ENCODE peak calls at places on chromosomes 13 and 19, in four cellular contexts. O, N, Z and V are unnamed samples.

GRCh38 chr13:53045110-53045509 is 16.5 kb downstream of the OLFM4 start:
- DNase-seq in O (peak), N (no peak), Z (no peak), V (no peak)

GRCh38 chr19:45451181-45451849 is 16.5 kb upstream of the FOSB start:
- DNase-seq in O (peak), N (no peak), Z (peak), V (peak)

GRCh38 chr19:8641908-8642547 is 11.6 kb downstream of the NFILZ start:
- DNase-seq in O (no peak), N (no peak), Z (peak), V (peak)

GRCh38 chr19:16368385-16369305 is 44.0 kb downstream of the KLF2 start:
- DNase-seq in O (no peak), N (no peak), Z (no peak), V (no peak)

GRCh38 chr19:14559916-14560775 is 11.7 kb downstream of the NDUFB7 start:
- DNase-seq in O (no peak), N (peak), Z (no peak), V (no peak)

GRCh38 chr13:49023441-49023840 is 47.7 kb downstream of the FNDC3A start:
- DNase-seq in O (no peak), N (no peak), Z (peak), V (peak)

GRCh38 chr13:109858319-109858718 is 71.9 kb upstream of the IRS2 start:
- DNase-seq in O (no peak), N (no peak), Z (no peak), V (no peak)

GRCh38 chr13:110108348-110109139 is 198.4 kb downstream of the COL4A1 start:
- DNase-seq in O (peak), N (peak), Z (peak), V (peak)

GRCh38 chr13:113771709-113772331 is 12.8 kb downstream of the TMEM255B start:
- DNase-seq in O (no peak), N (no peak), Z (no peak), V (peak)

GRCh38 chr19:4678881-4679379 is 8.8 kb upstream of the MYDGF start:
- DNase-seq in O (peak), N (no peak), Z (no peak), V (peak)

GRCh38 chr13:102440259-102440936 is 38.5 kb upstream of the FGF14 start:
- DNase-seq in O (no peak), N (no peak), Z (no peak), V (no peak)

GRCh38 chr13:50999641-51000040 is 90.0 kb downstream of the RNASEH2B start:
- DNase-seq in O (no peak), N (no peak), Z (no peak), V (no peak)

GRCh38 chr19:4108767-4109625 is 14.9 kb downstream of the MAP2K2 start:
- DNase-seq in O (peak), N (no peak), Z (no peak), V (no peak)

GRCh38 chr13:57624565-57625435 is 6.7 kb upstream of the PCDH17 start:
- DNase-seq in O (no peak), N (no peak), Z (peak), V (peak)

GRCh38 chr13:90950134-90950533 is 397.4 kb upstream of the MIR17HG start:
- DNase-seq in O (no peak), N (no peak), Z (no peak), V (no peak)

GRCh38 chr19:53357821-53358581 is 7.5 kb upstream of the ZNF525 start:
- DNase-seq in O (no peak), N (no peak), Z (no peak), V (no peak)

GRCh38 chr19:41456342-41456918 is 13.5 kb downstream of the ERICH4 start:
- DNase-seq in O (no peak), N (no peak), Z (peak), V (peak)

GRCh38 chr19:18773682-18774081 is 17.4 kb downstream of the COMP start:
- DNase-seq in O (no peak), N (no peak), Z (no peak), V (no peak)

GRCh38 chr19:18771328-18772242 is 19.5 kb downstream of the COMP start:
- DNase-seq in O (no peak), N (no peak), Z (no peak), V (no peak)

GRCh38 chr19:18774782-18775444 is 16.2 kb downstream of the COMP start:
- DNase-seq in O (no peak), N (no peak), Z (no peak), V (no peak)

GRCh38 chr19:18774107-18774506 is 17.0 kb downstream of the COMP start:
- DNase-seq in O (no peak), N (no peak), Z (no peak), V (no peak)

DNA sequence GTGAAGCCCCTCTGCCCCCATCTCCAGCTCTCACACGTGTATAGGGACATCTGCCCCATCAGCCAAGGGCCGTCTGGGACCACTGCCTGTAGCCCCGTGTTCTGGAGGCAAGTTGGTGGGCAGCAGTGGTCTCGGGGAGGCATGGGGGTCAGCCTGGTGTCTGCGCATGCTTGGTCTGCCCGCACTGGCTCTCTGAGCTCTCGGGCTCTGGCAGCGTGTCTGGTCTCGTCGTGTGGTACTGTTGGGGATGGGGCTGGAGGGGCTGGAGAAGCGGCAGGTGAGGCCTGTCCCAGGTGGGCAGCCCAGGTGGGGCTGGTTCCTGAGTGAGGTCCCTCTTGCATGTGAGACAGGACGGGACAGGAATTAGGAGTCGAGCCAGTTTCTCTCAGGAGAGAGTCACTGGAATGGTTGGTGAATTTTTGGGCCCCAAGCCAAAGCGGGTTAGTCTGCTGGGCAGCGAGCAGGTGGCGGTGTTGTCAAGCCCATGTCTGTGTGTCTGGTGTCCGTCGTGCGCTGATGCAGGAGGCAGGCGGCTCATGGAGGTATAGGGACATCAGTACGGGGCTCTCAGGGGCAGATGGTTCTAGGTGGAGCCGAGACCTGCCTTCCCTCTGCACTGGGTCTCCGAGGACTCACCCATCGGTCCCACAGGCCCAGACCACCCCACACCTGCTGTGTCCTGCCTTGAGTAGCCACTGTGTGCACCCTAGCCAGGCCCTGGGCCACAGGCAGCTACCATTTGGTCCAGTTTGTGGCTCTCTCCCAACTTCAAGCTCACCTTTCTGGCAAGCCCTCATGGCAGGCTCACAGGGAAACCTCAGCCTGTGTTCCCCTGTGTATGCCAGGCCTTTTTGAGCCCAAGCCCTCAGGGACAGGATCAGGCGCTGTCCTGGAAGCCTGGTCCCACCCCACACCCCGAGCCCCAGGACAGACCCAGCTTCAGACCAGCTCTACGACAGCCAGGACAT is 18.2 kb downstream of the COMP start:
- DNase-seq in O (no peak), N (no peak), Z (no peak), V (no peak)
- TF ChIP-seq CTCF in O (no peak), N (no peak), Z (no peak), V (no peak)

GRCh38 chr19:48400018-48400742 is 6.7 kb downstream of the GRIN2D start:
- DNase-seq in O (no peak), N (peak), Z (peak), V (peak)
- H3K4me3 ChIP-seq in O (no peak), N (peak), Z (peak), V (peak)

DNA sequence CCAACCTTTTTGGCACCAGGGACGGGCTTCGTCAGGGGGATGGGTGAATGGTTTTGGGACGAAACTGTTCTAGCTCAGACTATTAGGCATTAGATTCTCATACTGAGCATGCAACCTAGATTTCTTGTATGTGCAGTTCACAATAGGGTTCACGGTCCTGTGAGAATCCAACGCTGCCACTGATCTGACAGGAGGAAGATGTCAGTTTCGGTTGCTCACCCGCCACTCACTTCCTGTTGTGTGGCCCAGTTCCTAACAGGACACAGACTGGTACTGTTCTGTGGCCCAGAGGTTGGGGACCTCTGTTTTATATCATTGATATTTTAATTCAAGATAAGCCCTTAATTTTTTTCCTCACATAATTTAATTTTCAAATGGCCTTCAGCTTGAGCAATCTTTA is 26.7 kb upstream of the TDRD3 start:
- DNase-seq in O (no peak), N (no peak), Z (no peak), V (no peak)
- TF ChIP-seq CTCF in O (no peak), N (no peak), Z (no peak), V (no peak)

GRCh38 chr13:32737111-32737571 is 150.9 kb downstream of the PDS5B start:
- DNase-seq in O (no peak), N (no peak), Z (peak), V (peak)

GRCh38 chr13:32734511-32734910 is 148.3 kb downstream of the PDS5B start:
- DNase-seq in O (no peak), N (no peak), Z (peak), V (peak)

GRCh38 chr13:32736648-32737047 is 150.4 kb downstream of the PDS5B start:
- DNase-seq in O (no peak), N (no peak), Z (peak), V (peak)

GRCh38 chr13:32735859-32736258 is 149.6 kb downstream of the PDS5B start:
- DNase-seq in O (no peak), N (no peak), Z (no peak), V (no peak)

DNA sequence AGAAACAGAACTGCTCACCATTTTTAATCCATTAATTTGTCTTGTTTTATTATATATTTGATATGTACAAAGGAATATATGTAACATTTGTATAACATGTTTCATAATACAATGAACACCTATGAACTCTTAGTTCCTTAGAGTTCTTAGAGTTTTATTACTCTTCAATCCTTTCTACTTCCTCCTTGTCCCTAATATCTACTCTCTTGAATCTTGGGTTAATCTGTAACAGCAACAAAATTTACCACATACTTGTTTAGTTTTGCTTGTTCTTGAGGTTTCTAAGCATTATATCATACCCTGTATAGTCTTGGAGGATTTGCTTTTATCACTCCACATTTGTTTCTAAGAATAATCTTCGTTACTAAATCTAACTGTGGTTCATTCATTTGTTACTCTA is 151.4 kb downstream of the PDS5B start:
- DNase-seq in O (no peak), N (no peak), Z (peak), V (no peak)
- H3K4me3 ChIP-seq in O (no peak), N (peak), Z (peak), V (peak)

GRCh38 chr19:19385131-19385899 is 20.2 kb upstream of the GATAD2A start:
- DNase-seq in O (peak), N (peak), Z (peak), V (peak)
- TF ChIP-seq CTCF in O (no peak), N (peak), Z (peak), V (no peak)

GRCh38 chr13:39034085-39034484 is 3.8 kb downstream of the PROSER1 start:
- DNase-seq in O (no peak), N (no peak), Z (no peak), V (no peak)

GRCh38 chr13:39037410-39037879 is 444 bp downstream of the PROSER1 start:
- DNase-seq in O (no peak), N (no peak), Z (no peak), V (no peak)

GRCh38 chr13:39036212-39036611 is 1.7 kb downstream of the PROSER1 start:
- DNase-seq in O (no peak), N (no peak), Z (peak), V (no peak)

GRCh38 chr13:39035799-39036198 is 2.1 kb downstream of the PROSER1 start:
- DNase-seq in O (no peak), N (no peak), Z (no peak), V (no peak)

DNA sequence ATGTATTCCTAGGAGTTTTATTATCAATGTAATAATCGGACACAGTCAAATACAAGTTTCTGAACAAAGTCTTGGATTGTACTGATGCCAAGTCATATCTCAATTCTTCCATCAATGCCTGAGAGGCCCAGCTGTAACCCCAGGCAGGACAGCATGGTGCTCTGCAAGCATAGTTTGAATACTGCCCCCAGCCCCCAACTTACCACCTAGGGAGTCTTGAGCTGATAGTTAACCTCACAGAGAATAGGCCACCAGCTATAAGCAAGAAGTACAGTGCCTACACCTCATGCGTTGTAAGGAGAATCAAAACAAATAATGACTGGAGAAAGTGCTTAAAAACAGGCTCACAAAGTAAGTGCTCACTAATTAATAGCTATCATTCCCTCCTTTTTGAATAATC is 2.7 kb downstream of the PROSER1 start:
- DNase-seq in O (no peak), N (no peak), Z (no peak), V (no peak)
- H3K4me3 ChIP-seq in O (peak), N (peak), Z (peak), V (peak)

GRCh38 chr13:99980201-99981114 is 1.1 kb upstream of the ZIC2 start:
- DNase-seq in O (peak), N (peak), Z (peak), V (peak)
- TF ChIP-seq CTCF in O (no peak), N (no peak), Z (no peak), V (no peak)

DNA sequence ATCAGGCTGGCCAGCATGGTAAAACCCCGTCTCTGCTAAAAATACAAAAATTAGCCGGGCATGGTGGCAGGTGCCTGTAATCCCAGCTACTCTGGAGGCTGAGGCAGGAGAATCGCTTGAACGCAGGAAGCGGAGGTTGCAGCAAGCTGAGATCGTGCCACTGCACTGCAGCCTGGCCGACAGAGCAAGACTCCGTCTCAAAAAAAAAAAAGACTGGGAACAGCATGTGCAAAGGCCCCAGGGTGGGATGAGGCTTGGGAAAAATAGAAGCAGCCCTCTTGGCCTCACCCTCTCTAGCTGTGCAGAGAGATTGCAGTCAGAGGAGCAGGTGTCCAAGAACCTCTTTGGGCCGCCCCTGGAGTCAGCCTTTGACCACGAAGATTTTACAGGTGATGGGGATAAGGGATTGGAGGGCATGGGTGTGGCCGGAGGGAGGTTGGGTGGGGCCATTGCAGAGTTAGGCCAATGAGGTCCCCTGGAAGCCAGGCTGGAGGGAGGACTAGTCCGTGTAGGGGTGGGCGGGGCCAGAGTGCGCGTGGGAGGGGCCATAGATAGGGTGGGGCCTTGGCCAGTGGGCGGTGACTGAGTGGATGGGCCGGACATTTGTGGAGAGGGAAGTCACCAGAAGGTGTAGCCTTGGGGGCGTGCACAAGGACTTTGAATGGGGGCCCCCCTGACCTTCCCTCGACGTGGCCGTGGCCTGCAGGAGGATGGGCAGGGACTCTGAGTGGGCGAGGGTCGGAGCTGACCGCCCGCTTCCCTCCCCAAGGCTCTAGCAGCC is 16.9 kb upstream of the B3GNT3 start:
- DNase-seq in O (peak), N (peak), Z (no peak), V (peak)
- H3K4me3 ChIP-seq in O (no peak), N (peak), Z (no peak), V (no peak)

GRCh38 chr19:1199531-1199930 is 6.0 kb upstream of the STK11 start:
- DNase-seq in O (no peak), N (no peak), Z (no peak), V (no peak)
- TF ChIP-seq CTCF in O (no peak), N (no peak), Z (no peak), V (no peak)

GRCh38 chr19:35739275-35740107 is 2.8 kb downstream of the IGFLR1 start:
- DNase-seq in O (peak), N (no peak), Z (no peak), V (no peak)
- H3K4me3 ChIP-seq in O (peak), N (peak), Z (peak), V (peak)